ENCODE peak calls at places on chromosomes 16 and 17, in four cellular contexts. P is WTC11, B is AG04449, V is heart left ventricle. J is an unnamed sample.

GRCh38 chr16:48029768-48030167 is 126.0 kb downstream of the ABCC12 start:
- DNase-seq in P (no peak), B (no peak), V (no peak), J (no peak)

GRCh38 chr17:57678393-57678792 is 66.7 kb downstream of the CCDC182 start:
- DNase-seq in P (no peak), B (no peak), V (no peak), J (no peak)

GRCh38 chr17:60231234-60231633 is 81.5 kb downstream of the CA4 start:
- DNase-seq in P (no peak), B (no peak), V (no peak), J (no peak)

GRCh38 chr17:79721993-79722671 is 8.6 kb upstream of the ENPP7 start:
- DNase-seq in P (peak), B (no peak), V (no peak), J (no peak)

GRCh38 chr16:64738321-64738960 is 383.4 kb downstream of the CDH11 start:
- DNase-seq in P (no peak), B (peak), V (no peak), J (no peak)

GRCh38 chr17:81398170-81398854 is 3.1 kb downstream of the BAHCC1 start:
- DNase-seq in P (peak), B (no peak), V (no peak), J (no peak)

GRCh38 chr17:60127068-60128064 is 22.4 kb upstream of the CA4 start:
- DNase-seq in P (no peak), B (no peak), V (no peak), J (peak)

GRCh38 chr16:86398622-86399021 is 111.7 kb upstream of the FOXF1 start:
- DNase-seq in P (no peak), B (no peak), V (no peak), J (no peak)

GRCh38 chr17:28279411-28279810 is 39.6 kb upstream of the TMEM97 start:
- DNase-seq in P (no peak), B (peak), V (no peak), J (no peak)

GRCh38 chr16:57187508-57187854 is 1.4 kb downstream of the RSPRY1 start:
- DNase-seq in P (no peak), B (no peak), V (no peak), J (no peak)

GRCh38 chr16:56600398-56600999 is 7.9 kb upstream of the MT2A start:
- DNase-seq in P (peak), B (no peak), V (no peak), J (no peak)

GRCh38 chr17:67293251-67294203 is 48.5 kb upstream of the HELZ start:
- DNase-seq in P (peak), B (no peak), V (peak), J (peak)

GRCh38 chr17:27407916-27408846 is 48.1 kb upstream of the KSR1 start:
- DNase-seq in P (no peak), B (no peak), V (no peak), J (no peak)

GRCh38 chr16:17983114-17983513 is 353.4 kb downstream of the NPIPA8 start:
- DNase-seq in P (no peak), B (no peak), V (no peak), J (no peak)

GRCh38 chr16:10511829-10512228 is 68.6 kb downstream of the EMP2 start:
- DNase-seq in P (no peak), B (no peak), V (no peak), J (no peak)

GRCh38 chr17:76682306-76682705 is 28.5 kb downstream of the MXRA7 start:
- DNase-seq in P (no peak), B (no peak), V (no peak), J (no peak)

GRCh38 chr16:74775255-74775654 is 635 bp upstream of the FA2H start:
- DNase-seq in P (no peak), B (no peak), V (no peak), J (no peak)

GRCh38 chr16:67666538-67667433 is at the start of the genes C16orf86 and ENKD1:
- DNase-seq in P (peak), B (no peak), V (peak), J (peak)

GRCh38 chr16:75486666-75487313 is 8.5 kb downstream of the CHST6 start:
- DNase-seq in P (no peak), B (no peak), V (no peak), J (no peak)

GRCh38 chr16:11254913-11255736 is 879 bp downstream of the SOCS1 start:
- DNase-seq in P (no peak), B (no peak), V (peak), J (no peak)

GRCh38 chr17:39631403-39631802 is 4.7 kb downstream of the PPP1R1B start:
- DNase-seq in P (peak), B (no peak), V (no peak), J (no peak)

GRCh38 chr17:47899643-47900042 is 3.6 kb downstream of the SP2 start:
- DNase-seq in P (no peak), B (no peak), V (no peak), J (no peak)

GRCh38 chr17:17139972-17140589 is 66.1 kb downstream of the PLD6 start:
- DNase-seq in P (peak), B (no peak), V (no peak), J (no peak)

GRCh38 chr17:726331-726919 is 6.0 kb upstream of the TLCD3A start:
- DNase-seq in P (peak), B (no peak), V (no peak), J (no peak)

GRCh38 chr17:80816241-80817103 is 175.2 kb upstream of the CHMP6 start:
- DNase-seq in P (no peak), B (no peak), V (no peak), J (no peak)

GRCh38 chr17:17693253-17693954 is 12.1 kb downstream of the RAI1 start:
- DNase-seq in P (peak), B (no peak), V (peak), J (peak)

GRCh38 chr16:2026461-2027023 is at the start of gene NHERF2:
- DNase-seq in P (no peak), B (no peak), V (peak), J (no peak)

GRCh38 chr16:74999683-75000480 is 1.1 kb downstream of the ZNRF1 start:
- DNase-seq in P (peak), B (no peak), V (peak), J (peak)

GRCh38 chr16:2869502-2870064 is 11.6 kb upstream of the PRSS22 start:
- DNase-seq in P (no peak), B (no peak), V (no peak), J (no peak)

GRCh38 chr16:14186007-14186953 is 115.2 kb downstream of the MRTFB start:
- DNase-seq in P (peak), B (no peak), V (peak), J (no peak)

GRCh38 chr16:29198231-29198630 is 208.3 kb downstream of the NPIPB11 start:
- DNase-seq in P (no peak), B (no peak), V (no peak), J (no peak)

GRCh38 chr16:29192329-29193247 is 207.7 kb downstream of the LAT start:
- DNase-seq in P (no peak), B (no peak), V (no peak), J (no peak)
- TF ChIP-seq CTCF in P (no peak), B (peak), V (no peak), J (no peak)

GRCh38 chr16:54052271-54052670 is 234.3 kb downstream of the IRX3 start:
- DNase-seq in P (no peak), B (no peak), V (no peak), J (no peak)
- TF ChIP-seq CTCF in P (no peak), B (no peak), V (no peak), J (no peak)

GRCh38 chr16:7330709-7331108 is 1.9 kb upstream of the RBFOX1 start:
- DNase-seq in P (no peak), B (no peak), V (peak), J (no peak)

GRCh38 chr16:7334801-7335560 is 2.3 kb downstream of the RBFOX1 start:
- DNase-seq in P (no peak), B (no peak), V (no peak), J (no peak)

GRCh38 chr16:7331997-7332396 is 648 bp upstream of the RBFOX1 start:
- DNase-seq in P (no peak), B (no peak), V (no peak), J (no peak)

GRCh38 chr16:7332611-7333010 is at the start of gene RBFOX1:
- DNase-seq in P (no peak), B (no peak), V (no peak), J (no peak)

GRCh38 chr16:7333326-7333725 is 681 bp downstream of the RBFOX1 start:
- DNase-seq in P (no peak), B (no peak), V (no peak), J (no peak)
- TF ChIP-seq CTCF in P (no peak), B (no peak), V (no peak), J (no peak)

GRCh38 chr17:78412403-78412802 is 34.0 kb downstream of the PGS1 start:
- DNase-seq in P (no peak), B (no peak), V (no peak), J (no peak)
- TF ChIP-seq CTCF in P (no peak), B (peak), V (peak), J (no peak)

GRCh38 chr16:5604770-5605169 is 507.2 kb upstream of the EEF2KMT start:
- DNase-seq in P (no peak), B (no peak), V (no peak), J (no peak)
- TF ChIP-seq CTCF in P (no peak), B (no peak), V (no peak), J (no peak)

GRCh38 chr16:31873556-31874353 is at the start of gene ZNF267:
- DNase-seq in P (peak), B (peak), V (peak), J (peak)
- TF ChIP-seq CTCF in P (no peak), B (no peak), V (no peak), J (no peak)

GRCh38 chr17:8753976-8754440 is 4.3 kb downstream of the SPDYE4 start:
- DNase-seq in P (no peak), B (no peak), V (no peak), J (no peak)
- TF ChIP-seq CTCF in P (no peak), B (peak), V (no peak), J (no peak)

GRCh38 chr17:43983196-43983514 is 21.3 kb upstream of the NAGS start:
- DNase-seq in P (no peak), B (no peak), V (no peak), J (no peak)
- TF ChIP-seq CTCF in P (no peak), B (no peak), V (no peak), J (no peak)

DNA sequence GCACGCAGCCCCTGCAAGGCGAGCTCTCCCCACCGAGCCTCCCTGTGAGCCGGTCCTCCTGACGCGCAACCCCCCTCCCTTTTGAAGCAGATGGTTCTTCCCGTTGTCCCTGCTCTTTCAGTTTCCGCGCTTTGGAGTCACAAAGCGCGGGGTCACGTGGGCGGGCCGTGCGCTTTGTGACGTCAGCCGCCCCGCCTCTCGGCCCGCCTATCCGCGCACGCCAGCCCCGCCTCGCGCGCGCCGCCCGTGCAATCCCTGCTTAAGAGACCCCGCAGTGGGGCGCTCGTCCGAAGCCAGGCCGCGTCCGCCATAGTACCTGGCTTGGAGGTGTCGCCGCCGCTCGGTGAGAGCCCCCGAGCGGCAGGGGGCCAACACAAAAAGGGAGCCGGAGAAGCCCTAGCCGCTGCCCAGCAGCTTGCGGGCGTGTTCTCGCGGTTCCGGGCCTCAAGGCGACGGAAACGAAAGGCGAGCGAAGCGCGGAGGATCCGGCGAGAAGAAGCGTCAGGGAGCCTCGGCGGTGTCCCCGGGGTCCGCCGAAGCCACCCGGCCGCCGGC is at the start of gene RBBP6:
- DNase-seq in P (peak), B (peak), V (peak), J (peak)
- TF ChIP-seq CTCF in P (no peak), B (peak), V (peak), J (peak)

DNA sequence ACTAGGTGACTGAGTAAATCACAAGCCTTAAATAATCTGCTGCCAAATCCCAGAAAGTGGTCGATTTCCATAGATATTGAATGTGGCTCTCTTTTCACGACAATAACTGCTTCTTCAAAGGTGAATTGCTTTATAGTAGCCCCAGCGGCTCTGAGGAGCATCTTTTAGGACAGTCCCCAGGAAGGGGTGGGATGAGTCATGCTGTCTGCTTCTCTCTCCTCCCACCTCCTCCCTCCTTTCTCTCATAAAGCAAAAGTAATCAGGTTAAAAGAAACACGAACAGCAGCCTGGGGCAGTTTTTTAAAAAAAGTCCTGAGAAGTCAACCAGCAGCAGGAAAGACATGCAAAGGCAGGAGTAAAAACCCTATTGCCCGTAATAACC is 1.8 kb downstream of the KIAA0513 start:
- DNase-seq in P (no peak), B (no peak), V (no peak), J (no peak)
- TF ChIP-seq CTCF in P (no peak), B (no peak), V (no peak), J (no peak)